ENCODE peak calls at places on chromosomes 2 and 18, in eight cellular contexts. G is fibroblast of mammary gland, E is AG10803, X is A549, J is right atrium auricular region, H is PC-3, N is lower leg skin, V is body of pancreas. P is an unnamed sample.

GRCh38 chr18:65425366-65425765 is 325.4 kb upstream of the CDH7 start:
- DNase-seq in G (no peak), E (no peak), H (no peak), J (no peak), X (no peak), V (no peak), N (no peak), P (no peak)

GRCh38 chr2:27765621-27766286 is 5.8 kb upstream of the MRPL33 start:
- DNase-seq in G (peak; percentile 25), J (no peak), X (peak; percentile 37), E (peak; percentile 25), H (no peak), V (peak; percentile 86), N (no peak), P (no peak)

GRCh38 chr2:240752209-240752608 is 60.5 kb downstream of the AQP12A start:
- DNase-seq in E (no peak), J (no peak), H (no peak), X (no peak), V (no peak), G (no peak), N (no peak), P (no peak)

GRCh38 chr2:229087843-229088520 is 183.1 kb downstream of the PID1 start:
- DNase-seq in H (no peak), N (no peak), G (no peak), J (no peak), V (no peak), X (no peak), E (no peak), P (no peak)

GRCh38 chr2:44171018-44171417 is 2.3 kb downstream of the PPM1B start:
- DNase-seq in E (peak; percentile 68), N (no peak), J (no peak), X (peak; percentile 19), H (peak; percentile 69), V (no peak), G (peak; percentile 65), P (peak; percentile 25)

GRCh38 chr2:71713581-71714580 is 260.5 kb downstream of the DYSF start:
- DNase-seq in E (peak; percentile 62), X (no peak), V (peak; percentile 27), N (no peak), G (peak; percentile 93), J (peak; percentile 68), H (no peak), P (no peak)

GRCh38 chr18:8721716-8722115 is 16.4 kb downstream of the MTCL1 start:
- DNase-seq in G (peak; percentile 40), X (peak; percentile 56), V (no peak), H (peak; percentile 58), N (no peak), J (peak; percentile 16), E (peak; percentile 50), P (no peak)

GRCh38 chr2:10375570-10376266 is 72.4 kb downstream of the ODC1 start:
- DNase-seq in N (no peak), J (no peak), E (no peak), H (no peak), G (no peak), V (no peak), X (no peak), P (no peak)

GRCh38 chr18:13614701-13615288 is 111.6 kb downstream of the FAM210A start:
- DNase-seq in J (peak; percentile 61), N (no peak), X (no peak), V (peak; percentile 17), E (no peak), H (no peak), G (no peak), P (no peak)

GRCh38 chr2:118150294-118150693 is 62.0 kb downstream of the INSIG2 start:
- DNase-seq in E (no peak), G (no peak), V (no peak), J (no peak), N (no peak), X (no peak), H (no peak), P (no peak)

GRCh38 chr18:78571831-78572347 is 407.7 kb upstream of the SALL3 start:
- DNase-seq in G (no peak), J (no peak), N (no peak), H (no peak), E (no peak), V (no peak), X (no peak), P (no peak)

GRCh38 chr2:8599421-8600242 is 82.2 kb upstream of the ID2 start:
- DNase-seq in G (no peak), X (no peak), N (no peak), V (no peak), E (no peak), J (no peak), H (no peak), P (no peak)

GRCh38 chr2:233803994-233804393 is 25.9 kb downstream of the MROH2A start:
- DNase-seq in J (peak; percentile 55), V (no peak), H (no peak), X (no peak), E (no peak), G (no peak), N (no peak), P (no peak)

GRCh38 chr2:164542584-164543021 is 78.7 kb downstream of the GRB14 start:
- DNase-seq in E (peak; percentile 76), X (peak; percentile 30), H (peak; percentile 54), J (no peak), V (no peak), N (no peak), G (peak; percentile 60), P (peak; percentile 27)

GRCh38 chr2:26702025-26702424 is 9.5 kb downstream of the KCNK3 start:
- DNase-seq in J (no peak), V (no peak), N (no peak), H (no peak), G (no peak), E (no peak), X (no peak), P (no peak)

GRCh38 chr2:231590614-231591013 is 2.0 kb upstream of the TEX44 start:
- DNase-seq in X (no peak), J (no peak), E (no peak), V (no peak), G (no peak), H (peak; percentile 15), N (peak; percentile 72), P (no peak)

GRCh38 chr2:69175795-69176715 is 163.1 kb downstream of the ANTXR1 start:
- DNase-seq in N (no peak), V (no peak), J (no peak), H (no peak), G (no peak), X (no peak), E (no peak), P (no peak)

GRCh38 chr2:201157694-201158093 is 25.2 kb upstream of the CASP10 start:
- DNase-seq in E (no peak), H (peak; percentile 65), N (no peak), X (no peak), G (peak; percentile 52), V (no peak), J (no peak), P (no peak)

GRCh38 chr2:42025151-42025582 is 22.7 kb upstream of the PKDCC start:
- DNase-seq in H (no peak), X (no peak), E (peak; percentile 48), V (no peak), N (no peak), G (peak; percentile 64), J (no peak), P (no peak)

GRCh38 chr2:193894090-193894489 is 1699.4 kb upstream of the TMEFF2 start:
- DNase-seq in G (no peak), H (no peak), E (no peak), X (no peak), J (no peak), N (no peak), V (no peak), P (no peak)

GRCh38 chr2:238848941-238849853 is 1.3 kb downstream of the TWIST2 start:
- DNase-seq in V (no peak), H (no peak), X (no peak), E (peak; percentile 26), G (peak; percentile 31), N (no peak), J (peak; percentile 57), P (no peak)
- H3K4me3 ChIP-seq in V (no peak overlapping the region), H (peak overlapping the region; percentile 58), X (peak overlapping the region; percentile 94), E (peak overlapping the region; percentile 99), G (peak overlapping the region; percentile 94), N (peak overlapping the region; percentile 47), J (peak overlapping the region; percentile 62), P (peak overlapping the region; percentile 94)

DNA sequence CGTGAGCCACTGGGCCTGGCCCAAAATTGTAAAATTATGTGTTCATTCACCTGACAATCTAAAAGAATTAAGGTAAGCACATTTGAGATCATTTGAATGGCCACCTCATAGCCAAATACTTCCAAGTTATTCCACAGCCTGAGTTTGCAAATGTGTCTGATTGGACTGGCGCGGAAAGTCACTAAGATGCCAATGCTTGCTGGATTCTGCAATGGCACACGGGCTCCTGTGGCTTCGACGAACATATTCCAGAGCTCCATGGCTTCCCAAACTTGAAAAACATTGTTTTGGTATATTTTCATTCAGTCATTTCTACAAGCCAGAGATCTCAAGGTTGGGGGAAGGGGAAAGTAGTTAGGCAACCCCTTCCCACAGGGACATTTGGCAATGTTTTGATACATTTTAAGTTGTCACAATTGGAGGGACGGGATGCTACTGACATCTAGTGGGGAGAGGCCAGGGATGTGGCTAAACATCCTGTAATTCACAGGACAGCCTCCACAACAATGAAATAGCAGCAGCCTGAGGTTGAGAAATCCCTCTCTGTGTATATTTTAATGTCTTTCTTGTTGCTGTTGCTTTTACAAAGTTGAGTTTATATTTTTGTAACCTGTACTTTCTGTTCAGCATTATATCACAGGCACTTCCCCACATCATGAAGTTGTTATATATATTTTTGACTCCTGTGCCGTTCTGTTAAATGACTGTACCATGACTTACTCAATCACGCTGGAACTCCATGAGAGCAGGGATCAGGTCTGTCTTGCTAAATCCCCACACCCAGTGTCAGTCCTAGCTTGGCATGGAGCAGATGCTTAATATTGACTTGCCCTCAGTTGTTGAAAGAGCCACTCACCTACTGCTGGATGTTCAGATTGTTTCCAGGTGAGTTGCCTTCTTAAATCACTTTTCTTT is 56.9 kb downstream of the COL4A4 start:
- DNase-seq in H (peak; percentile 81), X (peak; percentile 73), V (peak; percentile 71), E (peak; percentile 68), J (no peak), G (peak; percentile 76), N (peak; percentile 37), P (peak; percentile 37)
- TF ChIP-seq CTCF in H (peak; percentile 93), X (peak; percentile 89), V (peak; percentile 92), E (peak; percentile 95), J (peak; percentile 17), G (peak; percentile 97), N (no peak), P (peak; percentile 96)

DNA sequence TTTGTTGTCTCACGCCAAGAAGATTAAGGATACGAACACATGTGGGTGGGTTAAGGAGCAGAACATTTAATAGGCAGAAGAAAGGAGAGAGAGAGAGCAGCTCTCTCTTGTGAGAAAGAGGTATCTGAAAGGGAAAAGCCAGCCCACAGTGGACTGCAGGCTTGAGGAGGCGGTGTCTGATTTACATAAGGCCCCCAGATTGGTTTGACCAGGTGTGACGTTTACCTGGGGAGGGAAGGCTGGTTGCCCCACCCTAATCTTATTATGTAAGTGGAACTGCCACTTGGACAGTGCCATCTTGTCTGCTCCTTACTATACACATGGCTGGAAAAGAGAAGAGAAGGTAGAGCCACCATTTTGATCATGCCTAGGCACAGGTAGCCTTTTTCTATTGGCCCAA is 189.2 kb downstream of the NCK2 start:
- DNase-seq in V (peak; percentile 11), H (no peak), J (no peak), G (no peak), N (no peak), E (no peak), X (no peak), P (no peak)
- H3K4me3 ChIP-seq in V (no peak overlapping the region), H (no peak overlapping the region), J (no peak overlapping the region), G (no peak overlapping the region), N (no peak overlapping the region), E (no peak overlapping the region), X (no peak overlapping the region), P (no peak overlapping the region)

GRCh38 chr2:237132799-237133198 is 47.1 kb downstream of the COPS8 start:
- DNase-seq in N (peak; percentile 14), E (no peak), H (peak; percentile 48), V (no peak), G (no peak), J (no peak), X (peak; percentile 72), P (no peak)
- TF ChIP-seq CTCF in N (no peak), E (peak; percentile 13), H (peak; percentile 67), V (no peak), G (peak; percentile 21), J (no peak), X (peak; percentile 26), P (peak; percentile 17)